ENCODE peak calls at places on chromosomes 7 and 10, in six cellular contexts. L is fibroblast of pulmonary artery; W is endothelial cell; A is right lobe of liver; S is psoas muscle; J is CD8-positive, alpha-beta T cell. T is an unnamed sample.

GRCh38 chr10:117439243-117439912 is 64.1 kb upstream of the PDZD8 start:
- DNase-seq in L (peak), W (no peak), A (no peak), S (peak), J (no peak), T (peak)

GRCh38 chr7:44325811-44326241 is 432 bp upstream of the CAMK2B start:
- DNase-seq in L (no peak), W (no peak), A (no peak), S (no peak), J (no peak), T (no peak)

GRCh38 chr10:132527338-132528063 is 10.1 kb upstream of the INPP5A start:
- DNase-seq in L (no peak), W (no peak), A (peak), S (peak), J (no peak), T (no peak)

GRCh38 chr7:92761391-92762098 is 74.8 kb downstream of the CDK6 start:
- DNase-seq in L (no peak), W (no peak), A (no peak), S (no peak), J (no peak), T (no peak)

GRCh38 chr7:132965951-132966350 is 115.9 kb downstream of the CHCHD3 start:
- DNase-seq in L (no peak), W (no peak), A (no peak), S (no peak), J (no peak), T (no peak)

GRCh38 chr7:131633342-131633843 is 77.0 kb upstream of the PODXL start:
- DNase-seq in L (peak), W (no peak), A (no peak), S (no peak), J (no peak), T (peak)

GRCh38 chr10:97153276-97153850 is 32.4 kb downstream of the SLIT1 start:
- DNase-seq in L (no peak), W (no peak), A (no peak), S (no peak), J (no peak), T (no peak)

GRCh38 chr7:52355059-52355458 is 680.4 kb upstream of the POM121L12 start:
- DNase-seq in L (no peak), W (peak), A (no peak), S (no peak), J (no peak), T (peak)

GRCh38 chr7:100545636-100546128 is 6.7 kb downstream of the AGFG2 start:
- DNase-seq in L (peak), W (no peak), A (peak), S (no peak), J (peak), T (peak)

GRCh38 chr10:28188520-28188919 is 114.3 kb downstream of the MPP7 start:
- DNase-seq in L (no peak), W (no peak), A (no peak), S (no peak), J (no peak), T (no peak)

GRCh38 chr10:3482200-3482993 is 302.6 kb downstream of the KLF6 start:
- DNase-seq in L (peak), W (no peak), A (no peak), S (peak), J (no peak), T (peak)

GRCh38 chr7:157785021-157785441 is 448.2 kb downstream of the DNAJB6 start:
- DNase-seq in L (no peak), W (no peak), A (no peak), S (no peak), J (no peak), T (no peak)

GRCh38 chr10:13842119-13842518 is 255.4 kb downstream of the PRPF18 start:
- DNase-seq in L (no peak), W (no peak), A (no peak), S (no peak), J (no peak), T (no peak)

GRCh38 chr10:69316313-69317059 is 38.2 kb downstream of the HK1 start:
- DNase-seq in L (peak), W (no peak), A (no peak), S (peak), J (no peak), T (peak)

GRCh38 chr10:69318087-69318996 is 40.0 kb downstream of the HK1 start:
- DNase-seq in L (peak), W (peak), A (peak), S (peak), J (peak), T (peak)

GRCh38 chr10:69318997-69319727 is 40.9 kb downstream of the HK1 start:
- DNase-seq in L (peak), W (peak), A (peak), S (peak), J (peak), T (peak)

GRCh38 chr10:69315610-69316312 is 37.5 kb downstream of the HK1 start:
- DNase-seq in L (no peak), W (no peak), A (no peak), S (no peak), J (no peak), T (no peak)

GRCh38 chr10:69317175-69318086 is 39.1 kb downstream of the HK1 start:
- DNase-seq in L (no peak), W (no peak), A (no peak), S (no peak), J (no peak), T (peak)
- TF ChIP-seq CTCF in L (no peak), W (no peak), A (no peak), S (no peak), J (no peak), T (no peak)

GRCh38 chr7:149171894-149172533 is 23.3 kb upstream of the ZNF282 start:
- DNase-seq in L (peak), W (no peak), A (no peak), S (no peak), J (no peak), T (peak)

GRCh38 chr7:149179241-149179640 is 16.1 kb upstream of the ZNF282 start:
- DNase-seq in L (no peak), W (no peak), A (no peak), S (no peak), J (no peak), T (no peak)

GRCh38 chr7:149172534-149172920 is 22.8 kb upstream of the ZNF282 start:
- DNase-seq in L (no peak), W (no peak), A (no peak), S (no peak), J (no peak), T (no peak)

GRCh38 chr7:149180713-149181112 is 14.6 kb upstream of the ZNF282 start:
- DNase-seq in L (no peak), W (no peak), A (no peak), S (no peak), J (no peak), T (no peak)

GRCh38 chr7:149175150-149175549 is 20.2 kb upstream of the ZNF282 start:
- DNase-seq in L (no peak), W (no peak), A (no peak), S (no peak), J (no peak), T (no peak)
- TF ChIP-seq CTCF in L (no peak), W (no peak), A (no peak), S (no peak), J (no peak), T (no peak)

GRCh38 chr10:98467506-98468318 is 21.0 kb upstream of the HPS1 start:
- DNase-seq in L (peak), W (peak), A (peak), S (peak), J (peak), T (peak)
- TF ChIP-seq CTCF in L (peak), W (peak), A (peak), S (peak), J (peak), T (peak)

GRCh38 chr7:114504586-114504985 is 90.0 kb downstream of the FOXP2 start:
- DNase-seq in L (peak), W (no peak), A (no peak), S (no peak), J (no peak), T (no peak)
- TF ChIP-seq CTCF in L (no peak), W (no peak), A (no peak), S (no peak), J (no peak), T (no peak)

GRCh38 chr10:108112218-108112617 is 947.7 kb upstream of the SORCS1 start:
- DNase-seq in L (peak), W (no peak), A (no peak), S (no peak), J (no peak), T (peak)
- TF ChIP-seq CTCF in L (no peak), W (peak), A (peak), S (no peak), J (no peak), T (peak)

GRCh38 chr10:69250041-69250440 is 28.3 kb upstream of the HK1 start:
- DNase-seq in L (no peak), W (no peak), A (no peak), S (no peak), J (no peak), T (no peak)
- TF ChIP-seq CTCF in L (no peak), W (no peak), A (no peak), S (no peak), J (no peak), T (no peak)

DNA sequence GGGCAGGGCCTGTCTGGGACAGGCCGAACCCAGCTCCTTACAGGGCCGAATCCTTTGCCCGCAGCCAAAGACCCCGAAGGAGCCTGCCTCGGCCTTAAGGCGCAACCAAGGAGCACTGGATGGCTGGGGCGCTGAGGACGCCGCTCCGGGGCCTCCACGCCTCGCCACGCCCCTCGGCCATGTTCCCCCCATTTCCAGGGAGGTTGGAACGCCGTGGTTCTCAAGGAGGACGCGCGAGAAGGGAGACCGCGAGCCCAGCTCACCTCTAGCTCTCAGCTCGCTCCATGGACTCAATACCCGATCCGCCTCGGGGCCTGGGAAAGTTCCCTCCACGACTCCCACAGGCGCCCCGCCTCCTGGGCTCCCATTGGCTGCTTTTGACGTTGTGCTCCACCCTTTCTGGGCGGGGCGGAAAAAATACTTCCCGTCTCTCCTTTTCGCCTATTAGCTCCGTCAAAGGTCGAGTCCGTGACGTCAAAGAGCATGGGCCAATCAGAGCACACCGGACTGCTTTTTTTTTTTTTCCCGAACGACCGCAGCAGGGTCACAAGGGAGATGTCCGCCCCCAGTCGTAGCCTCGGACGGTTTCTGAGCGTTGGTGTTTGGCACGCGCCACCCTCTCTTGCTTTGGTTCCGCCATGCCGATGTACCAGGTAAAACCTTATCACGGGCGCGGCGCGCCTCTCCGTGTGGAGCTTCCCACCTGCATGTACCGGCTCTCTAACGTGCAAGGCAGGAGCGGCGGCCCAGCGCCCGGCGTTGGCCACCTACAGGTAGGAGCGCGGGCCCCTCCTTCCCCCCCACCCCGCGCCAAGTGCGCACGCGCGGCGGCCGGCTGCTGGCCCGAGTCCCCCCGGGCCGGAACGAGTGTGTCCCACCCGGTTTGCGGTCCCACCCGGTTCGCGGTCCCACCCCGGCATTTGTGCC is 305.7 kb downstream of the TYW1 start:
- DNase-seq in L (peak), W (peak), A (peak), S (peak), J (peak), T (peak)
- TF ChIP-seq CTCF in L (peak), W (no peak), A (peak), S (peak), J (no peak), T (no peak)

GRCh38 chr10:62681211-62681940 is 123.1 kb upstream of the ADO start:
- DNase-seq in L (no peak), W (no peak), A (no peak), S (no peak), J (peak), T (no peak)
- TF ChIP-seq CTCF in L (no peak), W (no peak), A (no peak), S (no peak), J (no peak), T (no peak)

GRCh38 chr10:78351283-78351682 is 317.6 kb downstream of the RPS24 start:
- DNase-seq in L (no peak), W (no peak), A (peak), S (no peak), J (no peak), T (no peak)

GRCh38 chr10:78354101-78354500 is 320.4 kb downstream of the RPS24 start:
- DNase-seq in L (no peak), W (no peak), A (no peak), S (no peak), J (no peak), T (no peak)

GRCh38 chr10:78356291-78356915 is 322.7 kb downstream of the RPS24 start:
- DNase-seq in L (no peak), W (no peak), A (no peak), S (no peak), J (no peak), T (no peak)

GRCh38 chr10:78350286-78350685 is 316.6 kb downstream of the RPS24 start:
- DNase-seq in L (no peak), W (no peak), A (peak), S (no peak), J (no peak), T (no peak)

GRCh38 chr10:78353636-78354035 is 320.0 kb downstream of the RPS24 start:
- DNase-seq in L (no peak), W (no peak), A (no peak), S (no peak), J (no peak), T (no peak)
- TF ChIP-seq CTCF in L (no peak), W (no peak), A (no peak), S (no peak), J (no peak), T (no peak)

GRCh38 chr7:54476609-54477008 is 65.6 kb upstream of the VSTM2A start:
- DNase-seq in L (no peak), W (no peak), A (no peak), S (no peak), J (no peak), T (no peak)

DNA sequence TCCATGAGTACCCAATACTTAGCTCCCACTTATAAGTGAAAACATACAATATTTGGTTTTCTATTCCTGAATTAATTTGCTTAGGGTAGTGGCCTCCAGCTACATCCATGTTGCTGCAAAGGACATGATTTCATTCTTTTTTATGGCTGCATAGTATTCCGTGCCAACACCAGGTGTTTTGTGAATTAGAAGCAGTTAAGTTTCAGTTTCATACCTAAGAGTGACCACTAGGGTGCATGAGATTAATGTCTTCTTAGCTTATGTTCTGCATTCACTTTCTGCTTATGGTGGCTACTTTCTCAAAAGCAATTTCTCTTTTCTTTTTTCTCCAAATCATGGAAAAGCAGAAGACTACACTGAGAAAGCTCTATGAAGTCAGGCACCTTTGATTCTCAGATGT is 65.1 kb upstream of the VSTM2A start:
- DNase-seq in L (no peak), W (no peak), A (no peak), S (no peak), J (no peak), T (peak)
- TF ChIP-seq CTCF in L (no peak), W (peak), A (no peak), S (no peak), J (no peak), T (no peak)